ENCODE peak calls at places on chromosomes 6 and 20, in four cellular contexts. V is ascending aorta, Z is PC-9, I is left lung. P is an unnamed sample. For H3K9me3, the result is how much of the 10 kb centered on the place peaks cover.

GRCh38 chr20:48706116-48706656 is 121.6 kb downstream of the PREX1 start:
- DNase-seq in I (peak), Z (no peak), V (no peak), P (peak)

GRCh38 chr6:144712541-144712940 is 427.4 kb downstream of the UTRN start:
- DNase-seq in Z (no peak), V (no peak), I (no peak), P (peak)

GRCh38 chr6:164927288-164928040 is 381.9 kb downstream of the C6orf118 start:
- DNase-seq in Z (no peak), V (no peak), I (no peak), P (peak)

GRCh38 chr6:30322527-30323501 is 3.9 kb upstream of the TRIM39 start:
- DNase-seq in Z (no peak), I (no peak), V (no peak), P (peak)

GRCh38 chr6:37323568-37323967 is 30.2 kb upstream of the RNF8 start:
- DNase-seq in I (no peak), Z (no peak), V (no peak), P (peak)

GRCh38 chr6:146113055-146113623 is 84.3 kb downstream of the GRM1 start:
- DNase-seq in I (no peak), Z (no peak), V (no peak), P (no peak)

GRCh38 chr6:159655409-159655988 is 37.5 kb downstream of the SOD2 start:
- DNase-seq in I (no peak), V (no peak), Z (no peak), P (no peak)

GRCh38 chr6:52530351-52530750 is 46.5 kb downstream of the TRAM2 start:
- DNase-seq in Z (no peak), I (no peak), V (no peak), P (no peak)

GRCh38 chr6:158939255-158940170 is 60.5 kb downstream of the RSPH3 start:
- DNase-seq in I (no peak), Z (no peak), V (no peak), P (no peak)

GRCh38 chr6:134324766-134325165 is 6.9 kb upstream of the SGK1 start:
- DNase-seq in V (no peak), I (no peak), Z (no peak), P (no peak)

GRCh38 chr6:150079604-150080003 is 10.7 kb upstream of the ULBP3 start:
- DNase-seq in V (no peak), Z (no peak), I (no peak), P (no peak)

GRCh38 chr6:101539510-101540245 is 146.2 kb downstream of the GRIK2 start:
- DNase-seq in I (no peak), V (no peak), Z (no peak), P (no peak)

GRCh38 chr20:23873370-23874015 is 6.1 kb downstream of the CST5 start:
- DNase-seq in V (no peak), I (no peak), Z (no peak), P (no peak)

GRCh38 chr6:4314201-4314707 is 178.9 kb upstream of the ECI2 start:
- DNase-seq in I (no peak), V (no peak), Z (no peak), P (no peak)

GRCh38 chr6:4316867-4317400 is 181.6 kb upstream of the ECI2 start:
- DNase-seq in V (peak), I (peak), Z (peak), P (peak)

GRCh38 chr6:4309540-4309939 is 174.2 kb upstream of the ECI2 start:
- DNase-seq in I (no peak), V (no peak), Z (no peak), P (no peak)

GRCh38 chr6:4311976-4312860 is 176.8 kb upstream of the ECI2 start:
- DNase-seq in V (no peak), I (no peak), Z (no peak), P (no peak)

DNA sequence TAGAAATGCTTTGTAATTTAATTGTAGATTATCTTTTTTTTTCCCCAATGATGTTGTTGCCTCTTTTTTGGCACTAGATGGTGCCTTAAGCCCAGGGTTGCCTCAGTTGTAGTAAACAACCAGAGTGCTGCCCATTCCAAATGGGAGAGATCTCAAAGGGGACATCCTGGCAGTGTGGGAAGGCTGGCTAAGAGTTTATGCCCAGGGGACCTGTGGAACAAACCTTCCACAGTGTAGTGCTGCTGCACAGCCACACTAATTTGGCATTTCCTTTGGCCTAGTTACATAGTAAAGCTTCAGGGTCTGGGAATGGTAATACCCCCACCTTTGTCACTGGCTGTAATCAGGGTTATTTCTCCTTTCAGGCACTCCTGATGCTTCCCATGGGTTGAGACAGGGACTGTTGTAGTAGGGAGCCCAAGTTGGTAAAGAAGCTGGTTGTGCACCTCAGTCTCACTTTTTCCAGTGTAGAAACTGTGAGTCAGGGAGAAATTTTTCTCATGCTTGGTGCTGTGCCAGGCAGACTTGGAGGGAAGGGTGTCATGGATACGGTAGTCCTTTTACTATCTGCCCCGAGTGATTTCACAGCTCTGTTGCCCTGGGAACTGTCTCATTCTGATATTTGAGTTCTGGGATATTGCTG is 177.8 kb upstream of the ECI2 start:
- DNase-seq in Z (peak), I (no peak), V (no peak), P (peak)
- TF ChIP-seq CTCF in Z (peak), I (peak), V (peak), P (peak)

DNA sequence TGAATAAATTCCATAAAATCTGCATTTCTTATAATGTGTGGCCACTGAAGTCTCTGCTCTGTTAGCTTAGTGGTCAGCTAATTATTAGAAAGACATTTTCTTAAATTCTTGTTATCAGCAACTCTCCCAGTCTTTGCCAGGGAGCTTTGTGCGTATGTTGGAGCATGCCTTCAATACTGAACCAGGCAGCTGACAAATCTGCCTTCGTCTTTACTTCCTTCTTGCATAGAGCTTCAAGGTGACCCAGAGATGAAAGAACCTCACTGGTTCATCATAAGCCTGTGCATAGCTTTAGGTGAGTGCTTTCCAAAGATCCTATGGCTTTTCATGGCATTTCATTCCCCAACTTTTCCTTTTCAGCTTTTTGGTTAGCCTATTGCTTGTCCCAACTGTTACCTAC is 43.0 kb upstream of the NELFCD start:
- DNase-seq in V (no peak), Z (no peak), I (no peak), P (no peak)
- H3K9me3 ChIP-seq in V (under half), Z (under half), I (under half), P (under half)

DNA sequence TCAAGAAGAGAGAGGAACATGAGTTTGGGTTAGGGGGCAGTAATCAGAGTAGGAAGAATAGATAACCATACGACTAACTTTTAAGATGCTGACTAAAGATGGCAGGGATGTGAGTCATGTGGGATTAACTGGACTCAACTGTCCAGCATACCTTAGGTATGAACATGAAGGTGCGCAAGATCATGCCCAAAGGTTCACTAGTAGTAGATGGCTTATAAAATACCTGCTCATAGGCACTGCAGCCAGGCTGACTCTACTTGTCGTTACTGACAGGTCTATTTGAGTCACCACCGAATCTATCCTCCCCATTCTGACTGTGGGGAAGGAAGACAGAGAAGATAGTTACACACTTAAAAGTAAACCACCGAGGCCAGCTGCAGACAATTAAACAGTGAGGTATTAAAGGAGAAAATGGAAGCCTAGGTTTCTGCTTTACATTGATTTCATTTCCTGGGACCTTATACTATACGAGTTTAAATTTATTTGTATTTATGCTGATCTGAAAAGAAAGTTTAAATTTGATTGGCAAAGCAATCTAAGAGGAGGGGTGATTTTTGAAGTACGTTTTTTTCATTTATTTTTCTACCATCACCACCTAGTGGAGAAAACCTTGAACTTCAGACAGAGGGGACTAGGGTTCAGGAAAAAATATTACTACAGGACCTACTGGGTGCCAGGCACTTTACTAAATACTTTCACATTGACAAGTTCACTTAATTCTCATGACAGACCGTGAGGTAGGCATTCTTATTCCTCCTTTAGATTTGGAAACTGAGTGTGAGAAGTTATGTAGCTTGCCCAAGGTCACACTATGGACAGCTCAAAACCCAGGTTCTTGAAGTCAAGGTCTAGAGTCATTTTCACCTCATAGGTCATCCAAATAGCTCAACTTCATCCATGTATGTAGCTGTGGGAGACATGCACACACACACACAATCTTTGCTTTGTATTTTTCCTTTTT is 4.0 kb upstream of the WRNIP1 start:
- DNase-seq in Z (no peak), V (no peak), I (no peak), P (no peak)
- TF ChIP-seq CTCF in Z (peak), V (no peak), I (peak), P (peak)

GRCh38 chr20:55745840-55746239 is 259.5 kb downstream of the CBLN4 start:
- DNase-seq in I (no peak), V (no peak), Z (no peak), P (no peak)

GRCh38 chr20:55744896-55745295 is 260.4 kb downstream of the CBLN4 start:
- DNase-seq in I (no peak), V (no peak), Z (no peak), P (no peak)

GRCh38 chr20:55740076-55740475 is 265.2 kb downstream of the CBLN4 start:
- DNase-seq in Z (no peak), V (no peak), I (no peak), P (no peak)
- H3K9me3 ChIP-seq in Z (under half), V (under half), I (under half), P (under half)

GRCh38 chr20:17684077-17684888 is 2.2 kb upstream of the RRBP1 start:
- DNase-seq in I (no peak), Z (no peak), V (no peak), P (no peak)

GRCh38 chr20:17683218-17684076 is 1.4 kb upstream of the RRBP1 start:
- DNase-seq in I (no peak), V (no peak), Z (no peak), P (no peak)

GRCh38 chr20:17681741-17682102 is 320 bp downstream of the RRBP1 start:
- DNase-seq in V (no peak), I (no peak), Z (no peak), P (no peak)

GRCh38 chr20:17682103-17682888 is at the start of gene RRBP1:
- DNase-seq in I (peak), V (peak), Z (peak), P (peak)

DNA sequence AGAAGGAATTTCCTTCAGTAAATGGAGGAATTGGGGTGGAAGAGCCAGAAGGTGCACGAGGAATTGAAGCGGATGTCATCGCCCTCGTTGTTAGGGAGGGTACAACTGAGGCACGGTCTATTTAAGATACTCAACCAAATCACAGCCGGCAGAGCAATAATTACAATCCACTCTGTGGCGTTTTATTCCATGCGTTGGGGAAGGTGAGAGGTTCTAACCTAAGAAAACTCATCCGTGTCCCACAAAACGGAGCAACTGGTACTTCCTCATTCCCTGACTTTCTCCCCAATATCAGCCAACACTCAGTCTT is 802 bp upstream of the RRBP1 start:
- DNase-seq in Z (no peak), V (no peak), I (no peak), P (no peak)
- TF ChIP-seq CTCF in Z (peak), V (no peak), I (no peak), P (no peak)